ENCODE peak calls at places on chromosome 12, in seven cellular contexts. B, X, Z, N, Y, U and T are unnamed samples.

GRCh38 chr12:91355150-91356006 is 172.8 kb upstream of the DCN start:
- DNase-seq in X (no peak), Y (peak), B (peak), U (no peak), Z (peak), N (peak), T (peak)

GRCh38 chr12:108511633-108512540 is 3.2 kb upstream of the FICD start:
- DNase-seq in X (peak), Y (no peak), U (peak), Z (peak), N (peak), B (peak), T (peak)

GRCh38 chr12:5871741-5872140 is 73.3 kb downstream of the ANO2 start:
- DNase-seq in N (no peak), Z (no peak), Y (no peak), B (no peak), X (no peak), U (no peak), T (no peak)

GRCh38 chr12:112020947-112021457 is 7.8 kb downstream of the ERP29 start:
- DNase-seq in X (no peak), N (no peak), Z (no peak), B (no peak), Y (no peak), U (no peak), T (no peak)

GRCh38 chr12:16350682-16351081 is 3.2 kb downstream of the MGST1 start:
- DNase-seq in U (no peak), Y (no peak), X (no peak), Z (peak), B (peak), N (no peak), T (no peak)

GRCh38 chr12:28512876-28513275 is 322.6 kb downstream of the CCDC91 start:
- DNase-seq in B (no peak), X (no peak), N (no peak), U (no peak), Y (no peak), Z (no peak), T (no peak)

GRCh38 chr12:98916106-98916505 is 271.0 kb downstream of the APAF1 start:
- DNase-seq in B (no peak), X (no peak), N (no peak), U (no peak), Y (no peak), Z (peak), T (no peak)

GRCh38 chr12:132219323-132219722 is 75.1 kb downstream of the NOC4L start:
- DNase-seq in N (no peak), B (no peak), Z (no peak), X (no peak), Y (peak), U (no peak), T (no peak)

GRCh38 chr12:92369061-92369460 is 223.4 kb upstream of the BTG1 start:
- DNase-seq in X (no peak), Y (no peak), B (no peak), U (no peak), Z (peak), N (no peak), T (no peak)

GRCh38 chr12:27284751-27285150 is 40.7 kb downstream of the STK38L start:
- DNase-seq in U (no peak), N (no peak), Y (no peak), X (no peak), Z (peak), B (peak), T (no peak)

GRCh38 chr12:103667129-103667528 is 80.1 kb downstream of the STAB2 start:
- DNase-seq in B (no peak), N (no peak), Z (no peak), X (no peak), U (no peak), Y (no peak), T (no peak)

GRCh38 chr12:68622250-68622649 is 11.6 kb downstream of the RAP1B start:
- DNase-seq in X (no peak), B (no peak), N (no peak), Z (no peak), U (no peak), Y (no peak), T (no peak)

GRCh38 chr12:100359822-100360221 is 2.9 kb downstream of the SLC17A8 start:
- DNase-seq in Z (no peak), N (no peak), B (peak), U (no peak), Y (no peak), X (no peak), T (no peak)

GRCh38 chr12:112977641-112978040 is 678 bp upstream of the OAS2 start:
- DNase-seq in U (no peak), B (peak), Y (no peak), X (no peak), N (no peak), Z (no peak), T (no peak)

GRCh38 chr12:90510948-90511347 is 444.0 kb downstream of the CCER1 start:
- DNase-seq in U (no peak), Y (no peak), B (peak), N (no peak), X (no peak), Z (peak), T (no peak)

GRCh38 chr12:98198261-98198982 is 317.0 kb upstream of the TMPO start:
- DNase-seq in U (no peak), Y (no peak), Z (no peak), X (no peak), B (no peak), N (no peak), T (no peak)

GRCh38 chr12:53617700-53618099 is 8.5 kb downstream of the ATF7 start:
- DNase-seq in Z (no peak), Y (no peak), X (no peak), B (no peak), U (no peak), N (no peak), T (no peak)

GRCh38 chr12:50924439-50925341 is 27.7 kb upstream of the HIGD1C start:
- DNase-seq in X (no peak), Z (peak), B (peak), U (no peak), Y (peak), N (peak), T (no peak)

GRCh38 chr12:122166422-122167327 is 7.3 kb downstream of the IL31 start:
- DNase-seq in X (no peak), U (no peak), Y (no peak), N (peak), B (no peak), Z (no peak), T (no peak)

GRCh38 chr12:104816845-104817503 is 141.1 kb downstream of the SLC41A2 start:
- DNase-seq in N (no peak), Z (peak), B (peak), Y (no peak), X (no peak), U (no peak), T (no peak)

GRCh38 chr12:62925680-62926079 is 9.3 kb downstream of the PPM1H start:
- DNase-seq in N (no peak), U (no peak), X (no peak), Z (no peak), Y (no peak), B (no peak), T (no peak)

GRCh38 chr12:85669911-85670310 is 166.3 kb downstream of the RASSF9 start:
- DNase-seq in Z (no peak), B (no peak), U (no peak), N (no peak), Y (no peak), X (no peak), T (no peak)

GRCh38 chr12:104482113-104482512 is 25.4 kb downstream of the CHST11 start:
- DNase-seq in U (no peak), Z (no peak), Y (no peak), B (no peak), X (no peak), N (no peak), T (no peak)

GRCh38 chr12:113099764-113100163 is 35.8 kb downstream of the RASAL1 start:
- DNase-seq in Z (no peak), Y (no peak), B (no peak), N (no peak), U (no peak), X (no peak), T (no peak)

GRCh38 chr12:108298761-108299275 is 40.3 kb downstream of the CMKLR1 start:
- DNase-seq in X (no peak), Y (no peak), U (no peak), N (no peak), B (no peak), Z (no peak), T (no peak)

GRCh38 chr12:111582133-111582747 is 16.9 kb downstream of the ATXN2 start:
- DNase-seq in Z (no peak), Y (no peak), B (no peak), X (no peak), N (no peak), U (no peak), T (no peak)

GRCh38 chr12:104637616-104638015 is 180.9 kb downstream of the CHST11 start:
- DNase-seq in Z (no peak), Y (no peak), U (no peak), N (no peak), X (no peak), B (no peak), T (no peak)

GRCh38 chr12:34298176-34298970 is 276.1 kb downstream of the ALG10 start:
- DNase-seq in B (no peak), N (no peak), U (no peak), Y (peak), Z (no peak), X (no peak), T (no peak)

GRCh38 chr12:124626841-124627502 is 59.6 kb upstream of the NCOR2 start:
- DNase-seq in Z (no peak), U (no peak), N (no peak), Y (peak), X (no peak), B (no peak), T (no peak)

GRCh38 chr12:99766408-99766807 is 118.9 kb downstream of the GARIN6 start:
- DNase-seq in Y (no peak), N (no peak), Z (no peak), U (no peak), B (no peak), X (no peak), T (no peak)

GRCh38 chr12:118512669-118513068 is 136.3 kb downstream of the SUDS3 start:
- DNase-seq in U (no peak), Z (no peak), Y (no peak), N (no peak), B (no peak), X (no peak), T (no peak)

GRCh38 chr12:52200783-52201519 is 9.1 kb upstream of the KRT80 start:
- DNase-seq in Z (no peak), N (no peak), U (no peak), Y (no peak), X (no peak), B (no peak), T (no peak)

GRCh38 chr12:29333178-29333577 is 47.8 kb downstream of the ERGIC2 start:
- DNase-seq in X (no peak), N (no peak), U (no peak), Z (no peak), Y (no peak), B (no peak), T (no peak)